ENCODE peak calls at places on chromosomes 16 and 17, in ten cellular contexts. One of them, this sample, is unnamed.

GRCh38 chr16:87461466-87461975 is 31.3 kb downstream of the ZCCHC14 start:
- DNase-seq in transverse colon: peak
- DNase-seq in A549: peak
- DNase-seq in H1: peak
- DNase-seq in stomach: peak
- DNase-seq in SK-N-SH: no peak
- DNase-seq in GM12878: no peak
- DNase-seq in sigmoid colon: peak
- DNase-seq in K562: peak
- DNase-seq in ovary: peak
- DNase-seq in this sample: peak

GRCh38 chr17:63434951-63435571 is 11.0 kb downstream of the CYB561 start:
- DNase-seq in A549: peak
- DNase-seq in transverse colon: peak
- DNase-seq in K562: no peak
- DNase-seq in ovary: no peak
- DNase-seq in H1: no peak
- DNase-seq in stomach: peak
- DNase-seq in SK-N-SH: peak
- DNase-seq in GM12878: no peak
- DNase-seq in sigmoid colon: peak
- DNase-seq in this sample: peak

GRCh38 chr16:19810817-19811731 is 73.6 kb downstream of the GPRC5B start:
- DNase-seq in transverse colon: no peak
- DNase-seq in K562: peak
- DNase-seq in A549: peak
- DNase-seq in H1: no peak
- DNase-seq in SK-N-SH: no peak
- DNase-seq in ovary: no peak
- DNase-seq in GM12878: no peak
- DNase-seq in stomach: no peak
- DNase-seq in sigmoid colon: peak
- DNase-seq in this sample: no peak

GRCh38 chr16:86806838-86807351 is 228.5 kb downstream of the FOXL1 start:
- DNase-seq in SK-N-SH: no peak
- DNase-seq in stomach: no peak
- DNase-seq in K562: no peak
- DNase-seq in transverse colon: no peak
- DNase-seq in ovary: no peak
- DNase-seq in GM12878: no peak
- DNase-seq in A549: no peak
- DNase-seq in sigmoid colon: peak
- DNase-seq in H1: peak
- DNase-seq in this sample: no peak

GRCh38 chr17:6752068-6752909 is 3.6 kb upstream of the XAF1 start:
- DNase-seq in sigmoid colon: peak
- DNase-seq in transverse colon: peak
- DNase-seq in H1: no peak
- DNase-seq in K562: no peak
- DNase-seq in stomach: no peak
- DNase-seq in SK-N-SH: no peak
- DNase-seq in ovary: peak
- DNase-seq in GM12878: no peak
- DNase-seq in A549: no peak
- DNase-seq in this sample: no peak

GRCh38 chr17:54381482-54381881 is 519.2 kb upstream of the TOM1L1 start:
- DNase-seq in A549: no peak
- DNase-seq in GM12878: no peak
- DNase-seq in ovary: no peak
- DNase-seq in transverse colon: no peak
- DNase-seq in SK-N-SH: no peak
- DNase-seq in H1: no peak
- DNase-seq in sigmoid colon: no peak
- DNase-seq in stomach: no peak
- DNase-seq in K562: no peak
- DNase-seq in this sample: no peak

GRCh38 chr16:2529061-2529931 is 1.9 kb downstream of the CEMP1 start:
- DNase-seq in stomach: no peak
- DNase-seq in SK-N-SH: peak
- DNase-seq in GM12878: no peak
- DNase-seq in H1: no peak
- DNase-seq in ovary: no peak
- DNase-seq in K562: no peak
- DNase-seq in sigmoid colon: no peak
- DNase-seq in transverse colon: no peak
- DNase-seq in A549: no peak
- DNase-seq in this sample: no peak

GRCh38 chr16:84040206-84040822 is 2.3 kb downstream of the SLC38A8 start:
- DNase-seq in stomach: no peak
- DNase-seq in ovary: no peak
- DNase-seq in H1: no peak
- DNase-seq in K562: no peak
- DNase-seq in transverse colon: no peak
- DNase-seq in sigmoid colon: no peak
- DNase-seq in GM12878: no peak
- DNase-seq in A549: no peak
- DNase-seq in SK-N-SH: no peak
- DNase-seq in this sample: no peak

GRCh38 chr16:28291651-28292626 is at the start of gene SBK1:
- DNase-seq in GM12878: peak
- DNase-seq in A549: peak
- DNase-seq in stomach: peak
- DNase-seq in sigmoid colon: peak
- DNase-seq in transverse colon: peak
- DNase-seq in H1: peak
- DNase-seq in SK-N-SH: peak
- DNase-seq in ovary: peak
- DNase-seq in K562: peak
- DNase-seq in this sample: peak

GRCh38 chr17:35170968-35171771 is 23.0 kb downstream of the SLC35G3 start:
- DNase-seq in stomach: no peak
- DNase-seq in transverse colon: no peak
- DNase-seq in H1: no peak
- DNase-seq in ovary: no peak
- DNase-seq in SK-N-SH: no peak
- DNase-seq in GM12878: no peak
- DNase-seq in A549: peak
- DNase-seq in K562: no peak
- DNase-seq in sigmoid colon: no peak
- DNase-seq in this sample: no peak

GRCh38 chr17:2244545-2245525 is 58.8 kb downstream of the SMG6 start:
- DNase-seq in GM12878: no peak
- DNase-seq in SK-N-SH: peak
- DNase-seq in sigmoid colon: peak
- DNase-seq in ovary: peak
- DNase-seq in H1: peak
- DNase-seq in transverse colon: peak
- DNase-seq in A549: peak
- DNase-seq in K562: peak
- DNase-seq in stomach: peak
- DNase-seq in this sample: peak

GRCh38 chr16:72860726-72861562 is 187.0 kb downstream of the ZFHX3 start:
- DNase-seq in SK-N-SH: no peak
- DNase-seq in K562: no peak
- DNase-seq in ovary: no peak
- DNase-seq in GM12878: no peak
- DNase-seq in transverse colon: no peak
- DNase-seq in H1: no peak
- DNase-seq in stomach: no peak
- DNase-seq in sigmoid colon: no peak
- DNase-seq in A549: no peak
- DNase-seq in this sample: no peak

DNA sequence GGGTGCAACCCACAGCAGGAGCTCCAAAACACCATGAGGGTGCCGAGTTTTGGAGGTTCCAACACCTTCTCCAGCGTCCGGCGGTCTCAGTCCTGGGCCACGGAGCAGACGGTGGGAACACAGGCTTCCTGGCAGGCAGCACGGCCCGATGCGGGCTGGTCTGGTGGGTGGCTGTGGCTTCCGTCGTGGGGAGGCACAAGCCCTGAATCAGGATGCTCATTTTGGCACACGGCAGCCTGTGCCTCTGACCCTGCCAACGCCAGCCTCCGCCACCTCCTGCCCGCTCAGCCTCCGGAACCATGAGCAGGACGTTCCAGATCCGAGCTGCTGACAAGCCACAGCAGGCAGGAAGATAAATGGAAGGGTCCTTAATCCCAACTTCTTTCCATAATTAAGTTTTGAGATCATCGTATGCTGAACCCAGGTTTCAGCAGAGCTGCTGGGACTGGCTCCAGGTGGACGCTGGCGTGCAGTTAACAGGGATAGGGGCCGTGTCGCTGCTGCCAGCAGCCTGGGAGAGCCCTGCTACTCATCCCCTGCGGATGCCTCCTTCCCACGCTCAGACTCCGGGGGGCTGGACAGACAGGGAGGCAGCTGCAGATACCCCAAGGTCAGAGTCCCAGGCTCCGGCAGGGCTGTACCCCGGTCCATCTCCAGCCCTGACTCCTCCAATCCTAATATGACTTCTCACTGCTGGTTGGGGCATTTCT is 136.6 kb downstream of the ENGASE start:
- DNase-seq in stomach: no peak
- DNase-seq in A549: no peak
- DNase-seq in SK-N-SH: no peak
- DNase-seq in GM12878: no peak
- DNase-seq in ovary: no peak
- DNase-seq in transverse colon: no peak
- DNase-seq in K562: no peak
- DNase-seq in sigmoid colon: no peak
- DNase-seq in H1: peak
- DNase-seq in this sample: no peak
- TF ChIP-seq EP300 in stomach: no peak
- TF ChIP-seq EP300 in A549: no peak
- TF ChIP-seq EP300 in SK-N-SH: no peak
- TF ChIP-seq EP300 in GM12878: no peak
- TF ChIP-seq EP300 in ovary: no peak
- TF ChIP-seq EP300 in transverse colon: no peak
- TF ChIP-seq EP300 in K562: no peak
- TF ChIP-seq EP300 in sigmoid colon: no peak
- TF ChIP-seq EP300 in H1: no peak
- TF ChIP-seq EP300 in this sample: no peak

DNA sequence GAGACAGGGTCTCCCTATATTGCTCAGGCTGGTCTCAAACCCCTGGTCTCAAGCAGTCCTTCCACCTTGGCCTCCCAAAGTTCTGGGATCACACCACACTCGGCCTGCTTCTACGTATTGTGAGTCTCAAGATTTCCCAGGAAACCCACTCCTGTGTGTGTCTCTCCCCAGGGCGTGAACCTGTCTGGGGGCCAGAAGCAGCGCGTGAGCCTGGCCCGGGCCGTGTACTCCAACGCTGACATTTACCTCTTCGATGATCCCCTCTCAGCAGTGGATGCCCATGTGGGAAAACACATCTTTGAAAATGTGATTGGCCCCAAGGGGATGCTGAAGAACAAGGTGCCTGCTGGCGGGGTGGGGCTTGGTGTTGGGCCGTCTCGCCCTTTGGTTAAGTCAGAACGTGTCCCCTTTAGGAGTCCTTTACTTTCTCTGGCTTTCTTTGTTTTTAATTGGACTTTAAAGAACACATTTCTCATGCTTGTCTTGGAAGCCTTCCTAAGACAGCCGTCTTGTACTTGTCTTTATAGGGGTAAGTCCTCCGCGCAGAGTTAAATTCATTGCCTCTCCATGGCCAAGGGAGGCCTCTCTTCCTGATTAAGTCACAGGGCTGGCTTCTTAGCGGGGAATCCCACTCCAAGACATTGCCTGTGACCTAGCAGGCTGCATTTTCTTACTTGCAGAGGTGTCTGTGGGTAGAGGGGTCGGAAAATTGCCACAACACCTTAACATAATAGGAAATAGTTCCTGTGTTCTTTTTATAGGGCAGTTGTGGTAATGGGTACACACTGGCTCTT is 136.4 kb downstream of the ABCC6 start:
- DNase-seq in sigmoid colon: peak
- DNase-seq in SK-N-SH: no peak
- DNase-seq in GM12878: no peak
- DNase-seq in transverse colon: no peak
- DNase-seq in A549: no peak
- DNase-seq in K562: no peak
- DNase-seq in stomach: no peak
- DNase-seq in H1: no peak
- DNase-seq in ovary: no peak
- DNase-seq in this sample: no peak
- TF ChIP-seq EP300 in sigmoid colon: no peak
- TF ChIP-seq EP300 in SK-N-SH: no peak
- TF ChIP-seq EP300 in GM12878: no peak
- TF ChIP-seq EP300 in transverse colon: no peak
- TF ChIP-seq EP300 in A549: no peak
- TF ChIP-seq EP300 in K562: no peak
- TF ChIP-seq EP300 in stomach: no peak
- TF ChIP-seq EP300 in H1: no peak
- TF ChIP-seq EP300 in ovary: no peak
- TF ChIP-seq EP300 in this sample: no peak

DNA sequence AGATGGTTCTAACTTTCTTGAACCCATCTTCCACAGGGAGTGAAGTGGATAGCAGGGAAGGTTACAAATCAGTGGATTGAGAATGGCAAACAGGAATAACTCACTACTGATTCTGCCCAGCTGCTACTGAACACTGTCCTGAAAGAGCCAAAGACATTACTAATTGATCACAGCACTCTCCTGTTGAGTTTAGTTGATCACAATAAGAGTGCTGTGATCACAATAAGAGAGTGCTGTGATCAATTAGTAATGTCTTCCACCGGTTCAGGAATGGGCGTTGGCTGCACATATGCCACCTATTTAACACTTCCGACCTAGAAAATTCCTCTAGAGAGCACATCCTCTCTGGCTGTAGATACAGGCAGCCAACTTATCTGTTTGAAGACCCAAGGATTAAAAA is 11.4 kb downstream of the CFAP97D1 start:
- DNase-seq in K562: peak
- DNase-seq in sigmoid colon: no peak
- DNase-seq in A549: peak
- DNase-seq in ovary: no peak
- DNase-seq in SK-N-SH: peak
- DNase-seq in H1: no peak
- DNase-seq in transverse colon: no peak
- DNase-seq in GM12878: no peak
- DNase-seq in stomach: no peak
- DNase-seq in this sample: no peak
- TF ChIP-seq EP300 in K562: no peak
- TF ChIP-seq EP300 in sigmoid colon: no peak
- TF ChIP-seq EP300 in A549: no peak
- TF ChIP-seq EP300 in ovary: no peak
- TF ChIP-seq EP300 in SK-N-SH: no peak
- TF ChIP-seq EP300 in H1: no peak
- TF ChIP-seq EP300 in transverse colon: no peak
- TF ChIP-seq EP300 in GM12878: no peak
- TF ChIP-seq EP300 in stomach: no peak
- TF ChIP-seq EP300 in this sample: no peak

DNA sequence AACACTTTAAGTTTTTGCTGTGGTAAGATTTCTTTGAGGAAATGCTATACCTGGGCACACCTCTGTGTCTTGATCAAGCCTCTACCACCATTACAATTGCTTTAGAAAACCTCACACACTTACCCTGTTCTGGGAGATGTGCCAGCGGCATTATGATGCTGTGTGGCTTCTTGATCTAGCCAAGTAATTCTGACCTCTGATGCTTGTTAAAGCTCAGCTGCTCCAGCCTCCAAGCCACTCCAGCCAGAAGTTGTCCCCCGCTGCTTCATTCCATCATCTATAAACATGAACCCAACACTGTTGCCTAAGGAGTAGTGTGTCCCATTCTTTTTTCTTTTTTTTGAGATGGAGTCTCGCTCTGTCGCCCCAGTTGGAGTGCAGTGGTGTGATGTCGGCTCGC is 60.1 kb downstream of the CYLD start:
- DNase-seq in ovary: no peak
- DNase-seq in GM12878: no peak
- DNase-seq in K562: no peak
- DNase-seq in H1: no peak
- DNase-seq in stomach: no peak
- DNase-seq in sigmoid colon: no peak
- DNase-seq in transverse colon: no peak
- DNase-seq in A549: no peak
- DNase-seq in SK-N-SH: no peak
- DNase-seq in this sample: no peak
- TF ChIP-seq EP300 in ovary: no peak
- TF ChIP-seq EP300 in GM12878: no peak
- TF ChIP-seq EP300 in K562: no peak
- TF ChIP-seq EP300 in H1: no peak
- TF ChIP-seq EP300 in stomach: no peak
- TF ChIP-seq EP300 in sigmoid colon: no peak
- TF ChIP-seq EP300 in transverse colon: no peak
- TF ChIP-seq EP300 in A549: no peak
- TF ChIP-seq EP300 in SK-N-SH: no peak
- TF ChIP-seq EP300 in this sample: no peak

This sample was measured in upper lobe of left lung.